ENCODE peak calls at places on chromosomes 3 and 15, in five cellular contexts. A, S, B, X and J are unnamed samples.
A peak's percentile ranks its signal among the peaks of the same experiment; 100 is the strongest.

GRCh38 chr15:96390986-96391385 is 60.5 kb downstream of the NR2F2 start:
- DNase-seq in A (no peak), S (no peak), B (peak; percentile 10), X (no peak), J (no peak)

GRCh38 chr3:41002104-41002503 is 197.2 kb upstream of the CTNNB1 start:
- DNase-seq in A (no peak), S (no peak), B (no peak), X (no peak), J (no peak)

GRCh38 chr3:31695280-31696008 is 162.7 kb downstream of the STT3B start:
- DNase-seq in A (no peak), S (peak; percentile 45), B (peak; percentile 8), X (no peak), J (no peak)

GRCh38 chr15:59306520-59307163 is 66.0 kb downstream of the MYO1E start:
- DNase-seq in A (no peak), S (no peak), B (peak; percentile 69), X (no peak), J (no peak)

GRCh38 chr15:51853987-51854386 is 24.5 kb downstream of the TMOD3 start:
- DNase-seq in A (no peak), S (no peak), B (no peak), X (no peak), J (no peak)

GRCh38 chr3:139530717-139531116 is 8.8 kb downstream of the RBP1 start:
- DNase-seq in A (no peak), S (no peak), B (no peak), X (no peak), J (no peak)

GRCh38 chr3:112654492-112654891 is 13.5 kb upstream of the CCDC80 start:
- DNase-seq in A (no peak), S (no peak), B (peak; percentile 33), X (no peak), J (no peak)

GRCh38 chr15:92751528-92751927 is 96.0 kb upstream of the FAM174B start:
- DNase-seq in A (no peak), S (no peak), B (no peak), X (no peak), J (no peak)

GRCh38 chr15:48330045-48330840 is 986 bp upstream of the DUT start:
- DNase-seq in A (no peak), S (no peak), B (peak; percentile 15), X (no peak), J (no peak)

GRCh38 chr3:97914390-97914789 is 57.8 kb downstream of the RIOX2 start:
- DNase-seq in A (no peak), S (no peak), B (peak; percentile 85), X (no peak), J (no peak)

GRCh38 chr3:64796597-64796996 is 108.8 kb upstream of the ADAMTS9 start:
- DNase-seq in A (no peak), S (no peak), B (peak; percentile 43), X (no peak), J (no peak)

GRCh38 chr3:49930922-49931321 is 1.3 kb upstream of the MON1A start:
- DNase-seq in A (no peak), S (no peak), B (peak; percentile 29), X (no peak), J (no peak)

GRCh38 chr15:39642011-39642640 is 61.2 kb downstream of the THBS1 start:
- DNase-seq in A (no peak), S (no peak), B (peak; percentile 80), X (no peak), J (no peak)

GRCh38 chr15:63122002-63122893 is 587 bp downstream of the LACTB start:
- DNase-seq in A (peak; percentile 97), S (peak; percentile 95), B (peak; percentile 81), X (peak; percentile 94), J (peak; percentile 44)

GRCh38 chr3:39220551-39221530 is 28.4 kb upstream of the XIRP1 start:
- DNase-seq in A (no peak), S (no peak), B (no peak), X (no peak), J (peak; percentile 40)

GRCh38 chr3:42674151-42674550 is 11.2 kb upstream of the KLHL40 start:
- DNase-seq in A (no peak), S (no peak), B (no peak), X (no peak), J (no peak)

GRCh38 chr3:3735919-3736318 is 63.3 kb upstream of the LRRN1 start:
- DNase-seq in A (no peak), S (no peak), B (no peak), X (no peak), J (no peak)

GRCh38 chr15:79117442-79118204 is 27.0 kb upstream of the RASGRF1 start:
- DNase-seq in A (no peak), S (no peak), B (no peak), X (no peak), J (no peak)

GRCh38 chr3:99167016-99167415 is 265.5 kb upstream of the DCBLD2 start:
- DNase-seq in A (no peak), S (no peak), B (no peak), X (no peak), J (no peak)

GRCh38 chr3:52742418-52743041 is 28.2 kb downstream of the NEK4 start:
- DNase-seq in A (no peak), S (peak; percentile 58), B (peak; percentile 26), X (no peak), J (peak; percentile 15)

GRCh38 chr15:90654233-90655124 is 62.7 kb upstream of the BLM start:
- DNase-seq in A (no peak), S (peak; percentile 29), B (peak; percentile 41), X (peak; percentile 47), J (no peak)

GRCh38 chr15:35740761-35741160 is 194.8 kb upstream of the DPH6 start:
- DNase-seq in A (no peak), S (no peak), B (no peak), X (no peak), J (no peak)

GRCh38 chr3:116155830-116156229 is 289.5 kb downstream of the LSAMP start:
- DNase-seq in A (no peak), S (no peak), B (no peak), X (no peak), J (no peak)

GRCh38 chr3:62229201-62229600 is 144.1 kb downstream of the FEZF2 start:
- DNase-seq in A (no peak), S (no peak), B (no peak), X (no peak), J (no peak)

GRCh38 chr3:175020101-175020500 is 161.0 kb downstream of the NAALADL2 start:
- DNase-seq in A (no peak), S (no peak), B (peak; percentile 11), X (no peak), J (no peak)

GRCh38 chr3:51709675-51710074 is 2.8 kb downstream of the GRM2 start:
- DNase-seq in A (peak; percentile 7), S (no peak), B (no peak), X (no peak), J (no peak)

GRCh38 chr3:169041677-169042171 is 621.8 kb downstream of the MECOM start:
- DNase-seq in A (no peak), S (no peak), B (peak; percentile 71), X (no peak), J (no peak)